ENCODE peak calls at places on chromosomes 4 and X, in ten cellular contexts. I is HCEC 1CT; E is WERI-Rb-1; F is NCI-H460; M is ELF-1; T is stimulated activated CD4-positive, alpha-beta T cell treated with anti-CD3 and anti-CD28 coated beads, Interleukin-2, amount 100 ng/mL, for 24 hours; R is GM12864; G is hypothalamus; L is glutamatergic neuron; H is RPMI7951. K is an unnamed sample.

GRCh38 chrX:10135561-10136399 is 21.0 kb upstream of the CLCN4 start:
- DNase-seq in I (no peak), L (no peak), F (no peak), H (no peak), T (no peak), G (no peak), M (no peak), E (no peak), R (no peak), K (no peak)

GRCh38 chrX:132491191-132491590 is 2.4 kb upstream of the MBNL3 start:
- DNase-seq in R (no peak), E (no peak), T (no peak), I (no peak), M (no peak), H (peak; percentile 60), G (no peak), L (no peak), F (no peak), K (no peak)

GRCh38 chrX:48179691-48180090 is 16.9 kb downstream of the SSX5 start:
- DNase-seq in M (no peak), F (no peak), G (no peak), E (no peak), T (no peak), R (no peak), H (no peak), I (no peak), L (no peak), K (no peak)

GRCh38 chr4:116358633-116359222 is 726.6 kb downstream of the TRAM1L1 start:
- DNase-seq in E (peak; percentile 86), T (peak; percentile 26), L (peak; percentile 72), R (peak; percentile 46), H (peak; percentile 80), M (peak; percentile 83), F (peak; percentile 70), G (no peak), I (peak; percentile 34), K (no peak)

GRCh38 chr4:135239964-135240363 is 1038.4 kb upstream of the PABPC4L start:
- DNase-seq in M (no peak), H (no peak), F (no peak), L (no peak), I (peak; percentile 2), G (no peak), T (no peak), R (no peak), E (no peak), K (no peak)

GRCh38 chr4:151806511-151806927 is 45.7 kb upstream of the GATB start:
- DNase-seq in H (peak; percentile 89), I (peak; percentile 57), R (no peak), F (no peak), L (no peak), T (no peak), M (peak; percentile 28), G (no peak), E (no peak), K (no peak)

GRCh38 chrX:130158311-130158710 is 7.3 kb downstream of the AIFM1 start:
- DNase-seq in G (no peak), H (no peak), L (peak; percentile 11), T (no peak), I (no peak), E (no peak), M (peak; percentile 26), R (no peak), F (no peak), K (no peak)

GRCh38 chr4:123967360-123967759 is 570.8 kb downstream of the SPRY1 start:
- DNase-seq in F (no peak), E (no peak), L (no peak), I (no peak), M (no peak), R (no peak), G (no peak), H (no peak), T (no peak), K (no peak)

GRCh38 chr4:118888666-118889312 is at the start of gene SYNPO2:
- DNase-seq in T (no peak), H (peak; percentile 81), F (peak; percentile 33), L (peak; percentile 88), R (no peak), E (peak; percentile 80), I (peak; percentile 77), G (peak; percentile 8), M (peak; percentile 88), K (peak; percentile 90)

GRCh38 chrX:150504399-150505186 is 63.8 kb upstream of the MTM1 start:
- DNase-seq in M (peak; percentile 53), F (no peak), E (peak; percentile 41), G (peak; percentile 24), L (no peak), H (peak; percentile 6), T (no peak), R (no peak), I (no peak), K (no peak)

GRCh38 chr4:152704788-152705187 is 25.0 kb upstream of the TMEM154 start:
- DNase-seq in H (no peak), R (no peak), I (no peak), T (no peak), G (no peak), E (no peak), F (no peak), L (no peak), M (no peak), K (no peak)

GRCh38 chrX:153226344-153227190 is 47.5 kb downstream of the MAGEA1 start:
- DNase-seq in H (peak; percentile 37), G (no peak), T (no peak), F (peak; percentile 60), L (peak; percentile 66), R (no peak), M (peak; percentile 94), E (peak; percentile 10), I (peak; percentile 94), K (peak; percentile 51)

GRCh38 chr4:173252024-173252935 is 81.9 kb downstream of the HMGB2 start:
- DNase-seq in I (peak; percentile 96), G (no peak), F (peak; percentile 56), T (no peak), R (peak; percentile 30), H (peak; percentile 98), M (peak; percentile 54), L (peak; percentile 32), E (no peak), K (peak; percentile 74)

GRCh38 chrX:37405954-37406353 is 56.8 kb downstream of the PRRG1 start:
- DNase-seq in H (peak; percentile 58), G (no peak), M (no peak), E (no peak), T (no peak), R (no peak), L (no peak), I (no peak), F (no peak), K (no peak)

GRCh38 chrX:123140904-123141303 is 43.2 kb upstream of the GRIA3 start:
- DNase-seq in E (no peak), H (no peak), T (no peak), R (no peak), I (no peak), L (no peak), G (no peak), F (no peak), M (no peak), K (no peak)

GRCh38 chr4:183700407-183700806 is 41.3 kb downstream of the TRAPPC11 start:
- DNase-seq in I (no peak), G (no peak), M (no peak), R (no peak), T (no peak), E (no peak), F (no peak), H (no peak), L (no peak), K (no peak)

GRCh38 chrX:30637874-30638793 is 15.1 kb upstream of the GK start:
- DNase-seq in H (no peak), I (no peak), L (no peak), T (no peak), E (no peak), M (no peak), F (no peak), R (no peak), G (no peak), K (no peak)

GRCh38 chr4:126267689-126268088 is 952.9 kb downstream of the FAT4 start:
- DNase-seq in E (no peak), F (peak; percentile 67), L (no peak), R (no peak), I (peak; percentile 25), T (no peak), H (no peak), M (no peak), G (no peak), K (no peak)

GRCh38 chr4:125140966-125141495 is 173.7 kb upstream of the FAT4 start:
- DNase-seq in E (no peak), H (no peak), L (no peak), G (no peak), T (no peak), R (no peak), I (peak; percentile 41), F (no peak), M (no peak), K (no peak)

GRCh38 chr4:128635939-128636551 is 173.5 kb upstream of the JADE1 start:
- DNase-seq in R (no peak), I (no peak), M (peak; percentile 87), G (no peak), L (no peak), T (no peak), H (no peak), E (no peak), F (peak; percentile 45), K (no peak)

GRCh38 chr4:145679991-145680455 is at the start of gene C4orf51:
- DNase-seq in L (no peak), H (peak; percentile 57), M (no peak), G (no peak), F (no peak), R (no peak), I (peak; percentile 46), T (no peak), E (no peak), K (no peak)

K was measured in Right ventricle myocardium inferior.